ENCODE peak calls at places on chromosome 16, in seven cellular contexts. Q is HCT116, H is K562, V is H1, Y is SK-N-SH, B is HepG2, M is GM12878. I is an unnamed sample.
A peak's percentile ranks its signal among the peaks of the same experiment; 100 is the strongest.

GRCh38 chr16:53680756-53681155 is 22.9 kb downstream of the RPGRIP1L start:
- DNase-seq in H (no peak), V (no peak), Q (no peak), B (no peak), Y (no peak), M (no peak), I (no peak)

GRCh38 chr16:68997564-68997963 is 107.9 kb upstream of the HAS3 start:
- DNase-seq in Q (no peak), Y (no peak), B (no peak), M (no peak), H (no peak), V (no peak), I (no peak)

GRCh38 chr16:66713076-66713475 is 16.5 kb upstream of the CMTM4 start:
- DNase-seq in Q (no peak), Y (no peak), B (no peak), H (no peak), M (no peak), V (no peak), I (no peak)

GRCh38 chr16:74480150-74481029 is 59.1 kb upstream of the CLEC18B start:
- DNase-seq in Q (peak; percentile 71), Y (no peak), V (no peak), H (peak; percentile 31), B (no peak), M (no peak), I (peak; percentile 56)

GRCh38 chr16:17817943-17818342 is 347.2 kb upstream of the XYLT1 start:
- DNase-seq in Q (no peak), V (no peak), B (no peak), H (no peak), M (no peak), Y (no peak), I (no peak)

GRCh38 chr16:81654346-81654745 is 124.7 kb upstream of the PLCG2 start:
- DNase-seq in Q (no peak), V (no peak), H (no peak), M (no peak), B (no peak), Y (no peak), I (no peak)

GRCh38 chr16:85750021-85750826 is 672 bp downstream of the C16orf74 start:
- DNase-seq in H (no peak), Q (no peak), B (no peak), M (no peak), Y (peak; percentile 76), V (no peak), I (peak; percentile 88)

GRCh38 chr16:1271380-1271749 is 15.5 kb downstream of the TPSD1 start:
- DNase-seq in M (no peak), B (no peak), Q (no peak), H (no peak), Y (no peak), V (no peak), I (no peak)

GRCh38 chr16:10976663-10977062 is 32.3 kb downstream of the CLEC16A start:
- DNase-seq in Y (peak; percentile 75), V (no peak), H (no peak), B (no peak), M (no peak), Q (no peak), I (no peak)

GRCh38 chr16:69476920-69477418 is 52.5 kb downstream of the CYB5B start:
- DNase-seq in B (peak; percentile 29), H (peak; percentile 29), Y (no peak), M (no peak), V (no peak), Q (peak; percentile 50), I (no peak)

GRCh38 chr16:4693956-4694663 is 748 bp downstream of the NUDT16L1 start:
- DNase-seq in Q (no peak), H (peak; percentile 74), V (no peak), Y (peak; percentile 89), B (no peak), M (no peak), I (peak; percentile 80)

GRCh38 chr16:6725634-6726331 is 606.9 kb upstream of the RBFOX1 start:
- DNase-seq in Y (peak; percentile 5), B (no peak), M (no peak), H (peak; percentile 8), Q (no peak), V (no peak), I (no peak)

GRCh38 chr16:86046901-86047300 is 147.9 kb downstream of the IRF8 start:
- DNase-seq in H (peak; percentile 37), Q (no peak), B (no peak), Y (no peak), M (no peak), V (no peak), I (no peak)

DNA sequence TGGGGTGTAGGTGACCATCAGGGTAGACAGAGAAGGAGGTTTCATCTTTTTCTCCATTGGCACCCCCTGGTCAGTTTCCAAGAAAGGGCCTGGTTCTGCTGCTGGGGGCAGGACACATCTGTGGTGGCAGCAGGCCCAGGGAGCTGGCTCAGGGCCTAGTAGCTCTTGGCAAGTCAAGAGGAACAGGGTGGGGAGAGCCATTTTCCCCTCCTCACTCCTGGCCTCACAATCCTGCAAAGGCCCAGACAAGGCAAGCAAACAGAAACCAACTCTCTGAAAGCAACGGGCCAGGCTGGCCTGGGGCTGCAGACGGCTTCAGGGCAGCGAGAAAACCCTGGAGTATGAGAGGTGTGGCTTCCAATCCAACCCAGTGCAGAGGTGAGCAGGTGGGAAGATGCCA is 192.9 kb upstream of the DYNLRB2 start:
- DNase-seq in H (no peak), M (no peak), V (no peak), B (no peak), Q (no peak), Y (no peak), I (no peak)
- TF ChIP-seq JUND in H (no peak), M (no peak), V (no peak), B (no peak), Q (no peak), Y (no peak), I (no peak)

GRCh38 chr16:67845291-67846062 is 1.3 kb upstream of the NUTF2 start:
- DNase-seq in Q (no peak), H (no peak), V (no peak), M (no peak), Y (no peak), B (no peak), I (no peak)

GRCh38 chr16:67846320-67847063 is at the start of gene NUTF2:
- DNase-seq in B (peak; percentile 98), Y (peak; percentile 96), M (peak; percentile 85), Q (peak; percentile 81), V (peak; percentile 92), H (peak; percentile 96), I (peak; percentile 89)

GRCh38 chr16:67846063-67846319 is 742 bp upstream of the NUTF2 start:
- DNase-seq in V (no peak), Y (no peak), Q (no peak), H (no peak), M (no peak), B (no peak), I (no peak)

GRCh38 chr16:67848118-67848517 is 625 bp upstream of the CENPT start:
- DNase-seq in V (no peak), Y (no peak), M (no peak), B (no peak), Q (no peak), H (no peak), I (no peak)

GRCh38 chr16:67847064-67847861 is at the start of gene CENPT:
- DNase-seq in V (no peak), Q (no peak), H (peak; percentile 83), M (no peak), Y (peak; percentile 55), B (peak; percentile 70), I (peak; percentile 58)
- TF ChIP-seq JUND in V (peak; percentile 10), Q (no peak), H (no peak), M (no peak), Y (no peak), B (peak; percentile 72), I (no peak)

GRCh38 chr16:58563235-58563634 is 47.9 kb downstream of the SETD6 start:
- DNase-seq in Q (no peak), Y (no peak), M (no peak), B (no peak), H (no peak), V (no peak), I (no peak)

DNA sequence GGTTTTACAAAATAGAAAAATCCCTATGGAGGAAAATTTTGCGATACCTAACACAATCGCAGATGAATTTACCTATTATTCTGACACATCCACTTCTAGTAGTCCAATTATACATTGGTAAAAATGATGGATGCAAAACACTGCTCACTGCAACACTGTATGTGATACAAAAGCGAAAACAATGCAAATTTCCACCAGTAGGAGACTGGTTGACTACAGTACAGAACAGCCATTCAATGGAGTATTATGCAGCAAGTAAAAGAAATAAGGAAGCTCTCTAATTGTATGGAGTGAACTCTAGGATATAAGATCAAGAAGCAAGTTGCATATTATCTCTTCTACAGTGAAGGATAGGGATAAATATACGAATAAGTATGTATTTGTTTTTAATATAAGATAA is 48.5 kb downstream of the SETD6 start:
- DNase-seq in B (no peak), H (no peak), Q (no peak), V (no peak), Y (no peak), M (no peak), I (no peak)
- TF ChIP-seq JUND in B (no peak), H (no peak), Q (no peak), V (no peak), Y (no peak), M (no peak), I (no peak)

GRCh38 chr16:87830673-87831420 is 38.5 kb downstream of the SLC7A5 start:
- DNase-seq in B (no peak), Y (no peak), H (no peak), M (no peak), Q (no peak), V (no peak), I (no peak)

GRCh38 chr16:87829988-87830672 is 39.2 kb downstream of the SLC7A5 start:
- DNase-seq in Q (no peak), V (no peak), Y (no peak), B (no peak), M (no peak), H (no peak), I (no peak)

GRCh38 chr16:87826798-87827587 is 42.3 kb downstream of the SLC7A5 start:
- DNase-seq in Q (no peak), M (no peak), Y (no peak), H (no peak), B (no peak), V (no peak), I (no peak)

GRCh38 chr16:87829123-87829980 is 40.0 kb downstream of the SLC7A5 start:
- DNase-seq in Q (no peak), H (no peak), Y (no peak), V (no peak), M (no peak), B (no peak), I (no peak)

DNA sequence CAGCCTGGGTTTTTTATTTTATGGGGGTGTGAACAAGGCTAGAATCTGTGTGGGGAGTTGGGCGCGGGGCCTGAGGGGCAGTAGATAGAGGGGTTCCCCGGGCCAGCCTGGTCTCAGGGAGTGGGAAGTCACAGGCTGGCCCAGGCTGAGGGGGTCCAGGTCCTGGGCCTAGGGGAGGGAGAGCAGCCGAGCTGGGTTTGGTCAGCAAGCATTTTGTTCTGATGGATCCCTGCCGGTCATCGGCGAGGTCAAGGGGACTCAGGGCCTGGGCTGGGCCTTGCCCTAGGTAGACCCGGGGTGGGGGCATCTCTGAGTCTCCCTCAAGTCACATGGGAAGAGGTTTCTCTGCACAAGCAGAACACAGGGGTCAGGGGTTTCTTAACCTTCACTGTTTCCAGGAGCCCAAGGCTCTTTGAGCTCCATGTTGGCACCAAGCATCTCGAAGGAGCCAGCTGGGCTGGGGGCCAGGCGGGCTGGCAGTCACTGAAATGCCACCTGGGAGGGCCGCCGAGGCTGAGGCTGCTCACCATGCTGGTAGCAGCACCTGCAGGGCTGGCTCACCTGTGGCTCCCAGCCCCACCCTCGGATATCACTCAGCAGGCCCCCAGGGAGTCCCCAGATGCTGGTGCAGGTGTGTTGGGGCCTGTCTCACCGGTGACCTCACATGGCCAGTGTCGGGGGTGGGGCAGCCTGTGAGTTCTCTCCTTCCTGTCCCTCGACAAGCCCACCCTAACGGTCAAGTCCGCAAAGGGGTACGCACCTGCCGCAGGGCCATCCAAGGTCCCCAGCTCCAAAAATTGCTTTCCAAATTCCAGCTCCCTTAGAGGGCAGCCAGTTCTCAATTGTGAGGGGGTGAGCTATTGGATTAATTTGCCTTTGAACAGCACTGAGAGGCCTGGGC is 41.0 kb downstream of the SLC7A5 start:
- DNase-seq in V (no peak), B (no peak), Q (no peak), H (no peak), M (no peak), Y (no peak), I (no peak)
- TF ChIP-seq JUND in V (no peak), B (no peak), Q (no peak), H (no peak), M (no peak), Y (no peak), I (no peak)

I was measured in T47D.